ENCODE peak calls at places on chromosomes 2 and 18, in ten cellular contexts. O, U, Y, Q, Z, X, T, V, D and N are unnamed samples. For H3K27me3, the result is how much of the 10 kb centered on the place peaks cover.

GRCh38 chr2:2252179-2252578 is 78.9 kb downstream of the MYT1L start:
- DNase-seq in Q (no peak), V (no peak), Y (no peak), U (no peak), T (no peak), X (no peak), D (no peak), O (no peak), Z (no peak), N (peak)

GRCh38 chr2:95266781-95267430 is 7.3 kb upstream of the PROM2 start:
- DNase-seq in Z (no peak), T (peak), Y (peak), Q (no peak), D (no peak), U (no peak), X (peak), V (no peak), O (no peak), N (no peak)

GRCh38 chr2:28626891-28627421 is 124.7 kb upstream of the PPP1CB start:
- DNase-seq in O (peak), T (peak), D (no peak), Y (no peak), Z (no peak), V (no peak), Q (peak), X (peak), U (peak), N (no peak)

GRCh38 chr18:80246656-80247402 is 485 bp downstream of the PARD6G start:
- DNase-seq in Z (peak), D (no peak), V (peak), O (no peak), Y (no peak), U (no peak), Q (no peak), T (peak), X (no peak), N (peak)

GRCh38 chr2:42568431-42569115 is at the start of gene MTA3:
- DNase-seq in Y (peak), T (peak), Q (peak), V (peak), Z (peak), U (no peak), O (peak), X (peak), D (no peak), N (peak)

GRCh38 chr2:215918901-215919585 is 94.3 kb downstream of the MREG start:
- DNase-seq in D (no peak), O (no peak), U (no peak), Y (no peak), Z (peak), T (no peak), V (no peak), Q (no peak), X (no peak), N (no peak)

GRCh38 chr2:98013407-98014042 is 17.8 kb upstream of the TMEM131 start:
- DNase-seq in Q (no peak), V (no peak), U (peak), T (no peak), O (no peak), X (no peak), Y (no peak), Z (no peak), D (no peak), N (no peak)

GRCh38 chr2:229980440-229981184 is 58.3 kb downstream of the FBXO36 start:
- DNase-seq in Y (peak), V (peak), Z (peak), T (peak), Q (peak), X (peak), O (peak), D (no peak), U (peak), N (peak)

GRCh38 chr2:215423234-215423633 is 12.6 kb downstream of the FN1 start:
- DNase-seq in T (no peak), Y (no peak), U (no peak), O (no peak), X (no peak), Z (peak), D (no peak), V (no peak), Q (no peak), N (no peak)

GRCh38 chr2:184611221-184612085 is 13.1 kb downstream of the ZNF804A start:
- DNase-seq in U (peak), O (no peak), Z (peak), D (no peak), Y (no peak), T (no peak), V (no peak), Q (no peak), X (no peak), N (no peak)

GRCh38 chr2:237062585-237062984 is 23.1 kb upstream of the COPS8 start:
- DNase-seq in Y (no peak), X (no peak), V (no peak), T (no peak), Z (no peak), D (no peak), U (peak), Q (no peak), O (no peak), N (no peak)

GRCh38 chr18:50938912-50939311 is 28.9 kb upstream of the ELAC1 start:
- DNase-seq in O (no peak), U (no peak), T (no peak), D (no peak), X (no peak), Q (no peak), Z (no peak), Y (no peak), V (no peak), N (no peak)

GRCh38 chr18:50937183-50937582 is 30.7 kb upstream of the ELAC1 start:
- DNase-seq in Y (no peak), X (no peak), T (no peak), Q (no peak), O (no peak), Z (no peak), V (no peak), D (no peak), U (no peak), N (no peak)

GRCh38 chr18:50928551-50928950 is 39.3 kb upstream of the ELAC1 start:
- DNase-seq in V (no peak), Q (no peak), D (no peak), Z (no peak), X (no peak), T (no peak), O (no peak), Y (no peak), U (peak), N (no peak)

GRCh38 chr18:50934545-50935211 is 33.2 kb upstream of the ELAC1 start:
- DNase-seq in Y (no peak), U (no peak), Q (no peak), X (no peak), Z (no peak), T (no peak), D (no peak), O (no peak), V (no peak), N (no peak)

GRCh38 chr18:50933684-50934083 is 34.2 kb upstream of the ELAC1 start:
- DNase-seq in O (no peak), V (no peak), Z (no peak), U (no peak), T (no peak), D (no peak), X (no peak), Y (no peak), Q (no peak), N (no peak)
- H3K27ac ChIP-seq in O (no peak), V (no peak), Z (no peak), U (no peak), T (no peak), D (no peak), X (no peak), Y (no peak), Q (no peak), N (no peak)

GRCh38 chr2:26567534-26567933 is 73.6 kb downstream of the CIB4 start:
- DNase-seq in Z (no peak), O (peak), T (no peak), Y (no peak), U (no peak), V (no peak), Q (no peak), X (no peak), D (no peak), N (peak)

GRCh38 chr2:26568076-26568890 is 72.9 kb downstream of the CIB4 start:
- DNase-seq in Z (no peak), O (peak), T (peak), X (no peak), Q (no peak), U (no peak), V (no peak), D (no peak), Y (no peak), N (peak)

GRCh38 chr2:26571316-26571715 is 69.8 kb downstream of the CIB4 start:
- DNase-seq in T (no peak), Z (no peak), O (peak), V (no peak), X (no peak), Q (no peak), D (no peak), U (no peak), Y (no peak), N (peak)

GRCh38 chr2:26570083-26570430 is 71.1 kb downstream of the CIB4 start:
- DNase-seq in X (no peak), Q (no peak), Y (no peak), U (no peak), V (no peak), T (peak), D (no peak), O (no peak), Z (no peak), N (no peak)

DNA sequence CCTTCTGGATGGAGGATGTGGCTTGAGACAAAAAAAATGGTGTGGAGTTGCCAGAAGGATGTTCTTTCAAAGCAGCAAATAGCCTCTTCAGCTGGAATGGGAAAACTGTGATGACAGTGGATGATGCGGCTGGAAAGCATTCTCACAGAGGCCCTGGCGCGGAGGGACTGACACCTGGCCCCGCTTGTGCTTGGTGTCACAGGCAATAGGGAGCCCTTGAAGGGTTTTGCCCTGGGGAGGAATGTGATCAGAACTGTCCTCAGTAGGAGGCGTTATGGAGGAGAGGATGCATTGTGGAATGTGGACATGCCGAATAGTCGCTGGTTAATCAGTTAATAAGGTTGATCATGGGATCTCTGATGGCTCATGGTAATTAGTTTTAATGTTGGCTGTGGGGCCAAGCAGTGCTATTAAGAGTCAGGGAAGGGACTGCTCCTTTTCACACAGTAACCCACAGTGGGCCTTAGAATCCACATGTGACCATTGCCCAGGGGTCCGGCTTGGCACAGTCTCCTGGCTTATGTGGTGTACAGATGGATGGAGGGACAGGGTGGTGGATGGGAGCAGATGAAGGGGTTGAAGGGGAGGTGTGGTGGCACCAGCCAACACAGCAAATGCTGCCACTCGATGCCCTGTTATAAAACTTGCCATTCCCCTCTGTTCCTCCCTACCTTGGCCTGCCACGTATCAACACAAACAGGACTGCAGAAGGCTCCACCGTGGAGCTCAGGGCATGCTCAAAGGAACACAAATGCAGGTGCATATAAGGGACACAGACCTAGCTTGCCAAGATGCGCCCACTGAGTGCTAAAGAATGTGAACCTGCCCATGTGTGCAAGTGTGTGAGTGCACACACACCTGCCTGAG is 71.7 kb downstream of the CIB4 start:
- DNase-seq in Y (no peak), Z (no peak), T (peak), O (peak), X (no peak), U (no peak), V (no peak), D (no peak), Q (no peak), N (peak)
- TF ChIP-seq POLR2A in Y (no peak), Z (no peak), T (no peak), O (no peak), X (no peak), U (no peak), V (no peak), D (no peak), Q (no peak), N (no peak)

DNA sequence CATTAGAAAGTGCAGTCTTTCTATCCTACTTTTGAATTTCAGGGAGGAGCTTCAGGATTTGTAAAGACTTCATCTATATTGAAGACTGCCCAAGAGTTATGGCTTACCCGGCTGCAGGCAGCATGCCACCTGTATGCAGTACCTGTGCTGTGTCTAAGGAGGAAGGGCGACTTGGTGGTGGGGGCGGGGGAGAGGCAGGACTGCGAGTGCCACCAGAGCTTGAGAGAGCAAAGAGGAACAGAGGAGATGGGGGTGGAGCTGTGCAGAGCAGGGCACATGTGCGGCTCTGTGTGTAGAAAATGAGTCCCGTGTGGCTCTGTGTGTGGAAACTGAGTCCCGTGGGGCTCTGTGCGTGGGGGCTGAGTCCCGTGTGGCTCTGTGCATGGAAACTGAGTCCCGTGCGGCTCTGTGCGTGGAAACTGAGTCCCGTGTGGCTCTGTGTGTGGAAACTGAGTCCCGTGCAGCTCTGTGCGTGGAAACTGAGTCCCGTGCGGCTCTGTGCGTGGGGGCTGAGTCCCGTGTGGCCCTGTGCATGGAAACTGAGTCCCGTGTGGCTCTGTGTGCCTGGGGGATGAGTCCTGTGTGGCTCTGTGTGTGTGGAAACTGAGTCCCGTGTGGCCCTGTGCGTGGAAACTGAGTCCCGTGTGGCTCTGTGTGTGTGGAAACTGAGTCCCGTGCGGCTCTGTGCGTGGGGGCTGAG is 43.2 kb downstream of the LDLRAD4 start:
- DNase-seq in Q (no peak), U (no peak), V (no peak), X (peak), D (no peak), T (no peak), Y (no peak), Z (no peak), O (no peak), N (no peak)
- H3K27me3 ChIP-seq in Q (under half), U (under half), V (under half), X (under half), D (under half), T (under half), Y (under half), Z (under half), O (under half), N (under half)

DNA sequence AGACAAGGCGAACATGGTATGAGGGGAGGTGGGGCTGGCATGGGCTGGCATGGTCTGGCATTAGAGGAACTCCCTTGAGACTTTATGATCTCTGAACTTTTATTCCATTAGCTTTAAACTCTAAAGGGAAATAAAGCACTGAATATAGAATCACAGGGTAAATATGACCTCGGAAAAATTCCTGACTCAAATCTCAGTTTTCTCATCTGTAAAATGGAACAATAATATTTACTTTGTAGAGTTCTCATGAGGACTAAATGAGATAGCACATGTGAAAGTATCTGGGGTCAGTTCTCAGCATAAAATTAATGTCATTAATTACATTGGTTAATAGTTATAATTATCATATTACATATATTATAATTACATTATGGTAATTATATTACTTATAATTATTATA is 65.9 kb downstream of the ARHGAP25 start:
- DNase-seq in Z (no peak), V (no peak), T (no peak), X (no peak), Y (no peak), U (no peak), O (no peak), D (no peak), Q (no peak), N (no peak)
- H3K27ac ChIP-seq in Z (no peak), V (peak), T (no peak), X (no peak), Y (no peak), U (no peak), O (no peak), D (peak), Q (no peak), N (no peak)

GRCh38 chr18:50268022-50268747 is 1.9 kb upstream of the CFAP53 start:
- DNase-seq in T (peak), Q (peak), U (peak), X (peak), D (peak), O (peak), Y (peak), V (peak), Z (peak), N (peak)
- TF ChIP-seq POLR2A in T (no peak), Q (peak), U (no peak), X (no peak), D (no peak), O (no peak), Y (no peak), V (no peak), Z (no peak), N (no peak)

GRCh38 chr18:11147371-11147860 is 2.0 kb downstream of the PIEZO2 start:
- DNase-seq in U (no peak), Q (no peak), O (no peak), Z (no peak), Y (no peak), X (no peak), T (no peak), D (no peak), V (no peak), N (no peak)

GRCh38 chr18:11145413-11146191 is 3.8 kb downstream of the PIEZO2 start:
- DNase-seq in Z (no peak), U (no peak), O (no peak), T (no peak), D (no peak), Q (no peak), V (no peak), Y (no peak), X (no peak), N (no peak)

GRCh38 chr18:11146947-11147345 is 2.4 kb downstream of the PIEZO2 start:
- DNase-seq in V (no peak), X (no peak), O (no peak), U (no peak), Z (no peak), Y (no peak), T (no peak), Q (no peak), D (no peak), N (no peak)

GRCh38 chr18:11147962-11148654 is 1.3 kb downstream of the PIEZO2 start:
- DNase-seq in D (no peak), V (no peak), Y (no peak), Z (no peak), X (no peak), O (no peak), U (no peak), Q (no peak), T (no peak), N (no peak)

DNA sequence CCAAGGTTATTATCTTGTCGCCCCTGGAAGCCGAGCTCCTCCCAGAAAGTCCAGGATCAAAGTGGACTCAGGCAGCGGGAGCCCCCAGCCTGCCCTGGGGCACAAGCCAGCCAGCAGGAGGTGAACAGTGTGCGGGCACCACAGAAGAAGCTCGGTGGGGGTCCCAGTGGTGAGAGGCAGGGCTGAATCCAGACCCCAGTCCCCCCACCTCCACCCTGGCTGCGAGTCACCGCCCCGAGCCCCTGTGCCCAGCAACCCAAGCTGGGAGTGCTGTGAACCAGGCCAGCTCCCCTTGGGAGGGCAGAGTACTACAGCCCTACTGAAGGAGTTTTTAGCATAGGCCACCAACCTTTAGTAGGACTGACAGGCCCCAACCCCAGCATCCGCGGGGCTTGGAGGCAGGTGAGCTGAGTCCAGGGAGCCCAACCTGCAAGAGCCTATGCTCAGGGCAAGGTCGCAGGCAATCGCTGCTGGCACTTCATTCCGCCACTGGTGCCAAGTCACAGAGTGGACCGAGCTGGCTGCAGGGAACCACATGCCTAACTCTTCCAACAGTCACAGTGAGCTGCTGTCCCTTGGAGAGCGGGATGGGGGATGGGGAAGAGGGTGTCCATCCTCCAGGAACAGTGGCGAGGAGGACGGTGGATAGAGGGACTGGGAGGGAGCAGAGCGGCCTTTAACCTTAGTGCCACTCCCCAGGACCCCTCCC is 3.0 kb downstream of the PIEZO2 start:
- DNase-seq in D (no peak), Q (no peak), V (no peak), Z (no peak), X (no peak), T (no peak), Y (no peak), U (no peak), O (no peak), N (peak)
- H3K27me3 ChIP-seq in D (under half), Q (under half), V (under half), Z (under half), X (under half), T (under half), Y (under half), U (under half), O (under half), N (under half)

GRCh38 chr18:50162486-50163304 is 32.3 kb downstream of the MYO5B start:
- DNase-seq in O (no peak), U (no peak), V (no peak), D (no peak), X (no peak), Y (no peak), T (no peak), Z (no peak), Q (no peak), N (no peak)

GRCh38 chr18:50161806-50162205 is 33.1 kb downstream of the MYO5B start:
- DNase-seq in O (no peak), Z (no peak), U (no peak), Q (peak), T (no peak), Y (no peak), V (peak), D (no peak), X (no peak), N (no peak)

GRCh38 chr18:50163505-50163904 is 31.4 kb downstream of the MYO5B start:
- DNase-seq in O (no peak), Y (no peak), X (no peak), V (no peak), Z (no peak), D (no peak), Q (no peak), T (no peak), U (no peak), N (no peak)

GRCh38 chr18:50158866-50159653 is 35.9 kb downstream of the MYO5B start:
- DNase-seq in Y (no peak), Z (no peak), U (no peak), D (no peak), T (no peak), V (no peak), Q (peak), O (no peak), X (no peak), N (no peak)

DNA sequence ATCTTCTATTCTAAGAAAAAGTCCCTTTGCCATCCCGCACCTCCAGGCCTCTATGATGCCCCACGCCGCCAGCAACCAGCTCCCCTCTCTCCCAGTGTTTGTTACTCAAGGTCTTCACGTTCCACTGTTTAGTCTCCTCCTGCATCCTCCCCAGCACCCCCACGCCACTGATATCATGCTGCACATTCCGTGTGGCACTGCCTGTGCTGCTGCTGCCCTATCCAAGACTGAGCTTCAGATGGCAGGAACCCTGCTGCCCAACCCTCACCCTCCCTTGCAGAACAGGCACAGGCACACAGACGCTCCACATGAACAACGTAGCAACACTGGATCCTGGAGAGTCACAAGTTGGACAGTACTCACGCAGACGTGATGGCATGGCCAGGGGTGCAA is 35.3 kb downstream of the MYO5B start:
- DNase-seq in V (no peak), O (no peak), T (no peak), Q (no peak), X (no peak), D (no peak), Y (no peak), U (no peak), Z (no peak), N (no peak)
- H3K27ac ChIP-seq in V (peak), O (no peak), T (no peak), Q (peak), X (no peak), D (peak), Y (no peak), U (no peak), Z (no peak), N (no peak)